ENCODE peak calls at places on chromosomes 2 and 18, in nine cellular contexts. E is activated CD4-positive, alpha-beta memory T cell treated with anti-CD3 and anti-CD28 coated beads, Interleukin-2, amount 10 ng/mL, durations not matched to agents 7 days and 5 days; M is IMR-90; Q is AML-193; G is nephron progenitor cell; T is effector memory CD8-positive, alpha-beta T cell; F is iris pigment epithelial cell; A is NCI-H1930; X is activated CD8-positive, alpha-beta memory T cell treated with anti-CD3 and anti-CD28 coated beads for 1 hour. O is an unnamed sample.

GRCh38 chr18:43563780-43564179 is 286.5 kb upstream of the SYT4 start:
- DNase-seq in E (no peak), M (peak), Q (peak), G (peak), T (no peak), F (peak), A (no peak), X (no peak), O (no peak)

GRCh38 chr2:67215636-67216035 is 181.5 kb upstream of the ETAA1 start:
- DNase-seq in E (no peak), M (peak), Q (no peak), G (no peak), T (no peak), F (no peak), A (no peak), X (no peak), O (no peak)

GRCh38 chr2:102084651-102085050 is 57.9 kb upstream of the IL1R1 start:
- DNase-seq in E (no peak), M (no peak), Q (no peak), G (no peak), T (no peak), F (no peak), A (no peak), X (no peak), O (no peak)

GRCh38 chr2:216016581-216016980 is 3.2 kb upstream of the MREG start:
- DNase-seq in E (no peak), M (no peak), Q (no peak), G (no peak), T (no peak), F (no peak), A (no peak), X (no peak), O (peak)

GRCh38 chr2:203720011-203720410 is 13.6 kb downstream of the CD28 start:
- DNase-seq in E (no peak), M (no peak), Q (no peak), G (no peak), T (peak), F (no peak), A (no peak), X (no peak), O (peak)

GRCh38 chr2:36366491-36367120 is 11.0 kb downstream of the CRIM1 start:
- DNase-seq in E (no peak), M (no peak), Q (no peak), G (no peak), T (no peak), F (peak), A (no peak), X (no peak), O (no peak)

GRCh38 chr2:106341666-106342065 is 126.5 kb downstream of the RGPD3 start:
- DNase-seq in E (no peak), M (no peak), Q (no peak), G (no peak), T (no peak), F (no peak), A (no peak), X (no peak), O (no peak)

GRCh38 chr2:54776494-54776893 is 53.0 kb downstream of the EML6 start:
- DNase-seq in E (no peak), M (no peak), Q (no peak), G (no peak), T (no peak), F (no peak), A (no peak), X (no peak), O (no peak)

GRCh38 chr2:128442891-128443302 is 124.2 kb upstream of the HS6ST1 start:
- DNase-seq in E (peak), M (no peak), Q (no peak), G (no peak), T (no peak), F (peak), A (no peak), X (no peak), O (no peak)

GRCh38 chr2:65662654-65663432 is 230.4 kb upstream of the SPRED2 start:
- DNase-seq in E (no peak), M (peak), Q (no peak), G (no peak), T (no peak), F (peak), A (no peak), X (no peak), O (no peak)

GRCh38 chr2:111100087-111100764 is 20.5 kb upstream of the BCL2L11 start:
- DNase-seq in E (no peak), M (no peak), Q (no peak), G (no peak), T (no peak), F (no peak), A (no peak), X (no peak), O (no peak)

GRCh38 chr2:120108049-120108448 is 95.2 kb downstream of the EPB41L5 start:
- DNase-seq in E (no peak), M (peak), Q (no peak), G (no peak), T (no peak), F (peak), A (no peak), X (no peak), O (no peak)